ENCODE peak calls at places on chromosome 1, in seven cellular contexts. R is mesendoderm, S is neuronal stem cell, L is IMR-90, E is H9, Y is mesenchymal stem cell, J is H1. O is an unnamed sample.

GRCh38 chr1:182629674-182630073 is 25.5 kb upstream of the RGS16 start:
- DNase-seq in J (no peak), E (no peak), Y (no peak), R (no peak), L (no peak), S (no peak), O (no peak)

GRCh38 chr1:190949932-190950331 is 472.3 kb upstream of the BRINP3 start:
- DNase-seq in S (no peak), L (no peak), E (no peak), Y (no peak), J (no peak), R (no peak), O (no peak)

GRCh38 chr1:36342426-36343185 is 19.2 kb upstream of the EVA1B start:
- DNase-seq in L (peak; percentile 67), J (peak; percentile 79), S (no peak), E (peak; percentile 67), Y (peak; percentile 67), R (peak; percentile 53), O (peak; percentile 95)

GRCh38 chr1:1237874-1238701 is 6.1 kb downstream of the B3GALT6 start:
- DNase-seq in J (no peak), R (no peak), E (no peak), S (no peak), Y (no peak), L (no peak), O (peak; percentile 35)

GRCh38 chr1:179080866-179081695 is 789 bp upstream of the TOR3A start:
- DNase-seq in J (no peak), L (no peak), S (no peak), R (no peak), Y (no peak), E (no peak), O (no peak)

GRCh38 chr1:18805925-18806849 is 53.3 kb downstream of the TAS1R2 start:
- DNase-seq in Y (no peak), L (no peak), J (no peak), E (no peak), S (no peak), R (peak; percentile 86), O (no peak)

GRCh38 chr1:22295856-22296255 is 153.0 kb upstream of the WNT4 start:
- DNase-seq in Y (no peak), E (no peak), R (no peak), J (peak; percentile 8), L (no peak), S (no peak), O (no peak)

GRCh38 chr1:24415910-24416665 is 486 bp downstream of the NIPAL3 start:
- DNase-seq in L (peak; percentile 28), S (no peak), R (peak; percentile 45), J (no peak), Y (peak; percentile 47), E (no peak), O (peak; percentile 37)

GRCh38 chr1:240337795-240338194 is 246.1 kb downstream of the FMN2 start:
- DNase-seq in Y (peak; percentile 91), L (peak; percentile 86), S (no peak), J (no peak), R (no peak), E (no peak), O (peak; percentile 6)

GRCh38 chr1:100924212-100924611 is 28.3 kb downstream of the SLC30A7 start:
- DNase-seq in Y (no peak), E (no peak), L (peak; percentile 54), S (no peak), R (no peak), J (no peak), O (no peak)

GRCh38 chr1:154198756-154199562 is 7.1 kb upstream of the TPM3 start:
- DNase-seq in Y (peak; percentile 79), E (peak; percentile 46), R (peak; percentile 84), J (peak; percentile 51), L (peak; percentile 69), S (peak; percentile 59), O (peak; percentile 39)

GRCh38 chr1:16677552-16678423 is 11.0 kb upstream of the RNU1-3 start:
- DNase-seq in J (peak; percentile 82), Y (peak; percentile 59), L (peak; percentile 85), E (peak; percentile 67), R (peak; percentile 86), S (peak; percentile 51), O (peak; percentile 59)

GRCh38 chr1:23037081-23037740 is 17.9 kb downstream of the KDM1A start:
- DNase-seq in Y (no peak), R (no peak), S (no peak), L (no peak), E (no peak), J (no peak), O (peak; percentile 28)

GRCh38 chr1:36622741-36623648 is 140.3 kb upstream of the CSF3R start:
- DNase-seq in L (no peak), E (no peak), Y (no peak), R (no peak), S (no peak), J (no peak), O (no peak)

GRCh38 chr1:33256335-33256700 is at the start of gene ZNF362:
- DNase-seq in L (peak; percentile 60), Y (peak; percentile 74), E (peak; percentile 48), S (no peak), J (peak; percentile 72), R (peak; percentile 78), O (peak; percentile 72)

GRCh38 chr1:39952359-39953110 is 2.4 kb upstream of the MFSD2A start:
- DNase-seq in J (no peak), S (no peak), L (no peak), E (no peak), R (no peak), Y (peak; percentile 30), O (peak; percentile 54)

GRCh38 chr1:183235503-183235902 is 49.4 kb downstream of the LAMC2 start:
- DNase-seq in R (no peak), J (no peak), E (no peak), Y (no peak), L (no peak), S (no peak), O (no peak)

GRCh38 chr1:54172614-54173312 is 20.0 kb upstream of the CDCP2 start:
- DNase-seq in R (no peak), S (no peak), E (no peak), Y (peak; percentile 54), J (no peak), L (peak; percentile 45), O (no peak)

GRCh38 chr1:230317823-230318819 is 108.0 kb downstream of the PGBD5 start:
- DNase-seq in Y (no peak), L (no peak), E (no peak), J (no peak), S (no peak), R (no peak), O (peak; percentile 81)

GRCh38 chr1:44636711-44637589 is 37.3 kb downstream of the TMEM53 start:
- DNase-seq in S (no peak), Y (no peak), J (no peak), L (peak; percentile 25), R (no peak), E (no peak), O (no peak)
- H3K27ac ChIP-seq in S (peak overlapping the region; percentile 73), Y (no peak overlapping the region), J (no peak overlapping the region), L (no peak overlapping the region), R (no peak overlapping the region), E (no peak overlapping the region), O (no peak overlapping the region)

GRCh38 chr1:170856455-170856854 is 78.9 kb upstream of the MROH9 start:
- DNase-seq in J (no peak), Y (no peak), R (peak; percentile 1), L (no peak), E (no peak), S (no peak), O (no peak)
- H3K4me2 ChIP-seq in J (no peak overlapping the region), Y (no peak overlapping the region), R (no peak overlapping the region), L (no peak overlapping the region), E (no peak overlapping the region), S (no peak overlapping the region), O (no peak overlapping the region)

DNA sequence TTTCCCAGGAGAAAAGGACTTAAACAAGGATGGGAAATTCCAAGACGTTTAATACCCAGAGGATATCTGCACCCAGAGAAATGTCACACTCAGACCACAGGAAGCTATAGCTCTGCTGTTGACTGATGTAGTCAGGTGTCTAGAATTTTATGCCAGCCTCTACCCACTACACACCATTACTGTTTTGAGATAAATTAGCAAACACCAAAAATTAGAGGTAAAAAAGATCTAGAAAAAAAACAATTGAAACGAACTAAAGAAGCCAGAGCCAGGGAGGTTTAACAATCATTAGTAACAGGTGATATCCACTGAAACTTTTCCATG is 519.9 kb downstream of the SMYD3 start:
- DNase-seq in R (no peak), J (no peak), L (no peak), S (no peak), E (no peak), Y (no peak), O (no peak)
- H3K23ac ChIP-seq in R (no peak overlapping the region), J (no peak overlapping the region), L (peak overlapping the region; percentile 6), S (no peak overlapping the region), E (no peak overlapping the region), Y (no peak overlapping the region), O (no peak overlapping the region)

DNA sequence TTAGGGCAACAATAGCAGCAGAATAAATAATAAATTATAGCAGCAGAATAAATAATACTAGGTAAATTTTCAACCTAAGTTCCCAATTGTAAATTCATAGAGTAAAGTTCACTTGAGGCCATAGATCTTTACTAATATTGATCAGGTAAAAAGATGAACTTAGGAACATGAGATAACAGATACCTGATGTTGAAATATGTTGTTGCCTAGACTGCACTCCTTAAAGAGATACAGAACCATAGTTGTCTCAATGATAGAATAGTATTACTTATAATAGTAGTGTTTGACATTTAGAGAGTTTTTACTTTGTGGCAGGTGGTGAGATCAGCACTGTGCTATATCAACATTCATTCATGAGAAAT is 378 bp upstream of the F13B start:
- DNase-seq in Y (no peak), J (no peak), R (no peak), E (no peak), S (no peak), L (no peak), O (no peak)
- H3K27ac ChIP-seq in Y (no peak overlapping the region), J (no peak overlapping the region), R (no peak overlapping the region), E (no peak overlapping the region), S (no peak overlapping the region), L (no peak overlapping the region), O (no peak overlapping the region)

GRCh38 chr1:193590102-193590501 is 403.7 kb upstream of the B3GALT2 start:
- DNase-seq in S (no peak), J (no peak), Y (no peak), L (no peak), E (no peak), R (no peak), O (no peak)

GRCh38 chr1:193589597-193590040 is 403.2 kb upstream of the B3GALT2 start:
- DNase-seq in J (no peak), S (no peak), E (no peak), R (peak; percentile 14), L (peak; percentile 62), Y (no peak), O (no peak)

GRCh38 chr1:193593355-193593874 is 407.0 kb upstream of the B3GALT2 start:
- DNase-seq in J (no peak), S (no peak), Y (no peak), L (no peak), R (no peak), E (no peak), O (no peak)

DNA sequence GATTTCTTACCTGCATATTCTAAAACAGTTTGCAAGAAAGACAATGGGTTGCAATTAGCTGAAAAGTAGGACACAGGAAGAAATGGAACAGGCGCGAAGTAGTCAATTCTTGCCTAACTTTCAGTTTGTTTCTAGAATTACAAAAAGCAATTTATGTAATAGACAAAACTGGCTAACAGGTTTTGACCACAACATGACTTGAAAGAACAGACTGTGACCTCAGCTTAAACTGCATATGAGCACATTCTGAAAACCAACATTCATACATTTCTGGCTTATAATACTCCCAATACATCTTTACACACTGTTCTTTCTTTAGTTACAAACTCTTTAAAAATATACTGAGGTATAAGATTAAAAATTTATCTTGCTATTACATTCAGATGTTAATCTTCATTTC is 405.9 kb upstream of the B3GALT2 start:
- DNase-seq in S (no peak), R (no peak), J (no peak), E (no peak), L (no peak), Y (no peak), O (no peak)
- H3K4me2 ChIP-seq in S (no peak overlapping the region), R (no peak overlapping the region), J (no peak overlapping the region), E (no peak overlapping the region), L (no peak overlapping the region), Y (no peak overlapping the region), O (no peak overlapping the region)